ENCODE peak calls at places on chromosomes 12 and 14, in nine cellular contexts. J is T-helper 22 cell; L is astrocyte; M is activated T-helper 1 cell treated with Interleukin-2 at 50 U/mL for 16 hours; Z is stimulated activated CD8-positive, alpha-beta memory T cell treated with anti-CD3 and anti-CD28 coated beads, Interleukin-7, amount 100 ng/mL, for 1 hour; D is NCI-H1048; R is NCI-H1694; P is T-helper 1 cell; I is KBM-7. H is an unnamed sample.

GRCh38 chr12:26711569-26711968 is 121.4 kb downstream of the ITPR2 start:
- DNase-seq in I (no peak), L (no peak), R (no peak), Z (no peak), J (no peak), P (peak), D (no peak), M (no peak), H (no peak)

GRCh38 chr12:52172956-52173355 is 18.9 kb downstream of the KRT80 start:
- DNase-seq in M (no peak), R (no peak), P (no peak), J (no peak), D (no peak), I (no peak), Z (no peak), L (no peak), H (no peak)

GRCh38 chr12:120085920-120086319 is 30.6 kb downstream of the RAB35 start:
- DNase-seq in I (no peak), L (no peak), Z (no peak), M (no peak), R (no peak), D (peak), P (no peak), J (no peak), H (no peak)

GRCh38 chr12:113142173-113142885 is 6.8 kb upstream of the RASAL1 start:
- DNase-seq in Z (no peak), L (no peak), R (peak), I (peak), D (no peak), J (no peak), M (no peak), P (no peak), H (no peak)

GRCh38 chr12:123384318-123384993 is 524 bp downstream of the KMT5A start:
- DNase-seq in L (no peak), R (no peak), J (no peak), M (no peak), I (peak), Z (no peak), P (peak), D (no peak), H (no peak)

GRCh38 chr14:80485764-80486163 is 274.5 kb upstream of the DIO2 start:
- DNase-seq in L (no peak), I (no peak), J (no peak), M (no peak), Z (no peak), D (no peak), P (no peak), R (no peak), H (no peak)

GRCh38 chr14:105374389-105374788 is 23.9 kb upstream of the TEX22 start:
- DNase-seq in M (no peak), R (no peak), Z (no peak), P (no peak), I (no peak), L (no peak), J (no peak), D (no peak), H (no peak)

GRCh38 chr14:97233319-97233980 is 436.3 kb downstream of the VRK1 start:
- DNase-seq in D (no peak), L (no peak), R (no peak), P (no peak), J (no peak), Z (no peak), M (no peak), I (no peak), H (no peak)

GRCh38 chr14:54699735-54700134 is 132.8 kb downstream of the SAMD4A start:
- DNase-seq in Z (no peak), J (no peak), P (no peak), L (no peak), M (no peak), R (no peak), I (no peak), D (no peak), H (no peak)

GRCh38 chr12:53505086-53505485 is 2.2 kb downstream of the NPFF start:
- DNase-seq in D (no peak), M (no peak), P (no peak), L (peak), R (no peak), Z (no peak), J (no peak), I (no peak), H (no peak)

GRCh38 chr14:58820032-58820431 is 182.3 kb downstream of the DACT1 start:
- DNase-seq in J (no peak), P (no peak), M (no peak), D (no peak), R (no peak), Z (no peak), L (no peak), I (no peak), H (no peak)

GRCh38 chr12:130632582-130633174 is 83.4 kb downstream of the RIMBP2 start:
- DNase-seq in P (no peak), L (no peak), M (no peak), Z (no peak), J (no peak), I (no peak), D (no peak), R (peak), H (no peak)

GRCh38 chr12:89566615-89567014 is 40.8 kb upstream of the POC1B start:
- DNase-seq in P (no peak), L (peak), D (no peak), R (no peak), I (no peak), Z (no peak), M (no peak), J (no peak), H (no peak)

GRCh38 chr12:28563926-28564325 is 373.7 kb downstream of the CCDC91 start:
- DNase-seq in I (no peak), Z (no peak), D (no peak), L (peak), J (no peak), P (no peak), R (no peak), M (no peak), H (no peak)